ENCODE peak calls at places on chromosomes 1 and 21, in seven cellular contexts. One of them, this sample, is unnamed.

GRCh38 chr1:32933742-32934322 is 30.8 kb downstream of the RNF19B start:
- DNase-seq in PC-9: peak; percentile 42
- DNase-seq in GM23248: peak; percentile 13
- DNase-seq in neural progenitor cell: peak; percentile 4
- DNase-seq in mucosa of descending colon: no peak
- DNase-seq in ovary: no peak
- DNase-seq in psoas muscle: no peak
- DNase-seq in this sample: no peak

GRCh38 chr1:238552271-238552670 is 661.5 kb upstream of the ZP4 start:
- DNase-seq in GM23248: no peak
- DNase-seq in neural progenitor cell: no peak
- DNase-seq in mucosa of descending colon: no peak
- DNase-seq in PC-9: no peak
- DNase-seq in ovary: no peak
- DNase-seq in psoas muscle: no peak
- DNase-seq in this sample: no peak

GRCh38 chr1:114979278-114979891 is 50.2 kb upstream of the TSHB start:
- DNase-seq in psoas muscle: peak; percentile 17
- DNase-seq in PC-9: peak; percentile 59
- DNase-seq in GM23248: peak; percentile 47
- DNase-seq in mucosa of descending colon: peak; percentile 28
- DNase-seq in neural progenitor cell: peak; percentile 70
- DNase-seq in ovary: peak; percentile 26
- DNase-seq in this sample: peak; percentile 67

GRCh38 chr1:8836228-8836627 is 18.8 kb upstream of the RERE start:
- DNase-seq in GM23248: peak; percentile 57
- DNase-seq in mucosa of descending colon: no peak
- DNase-seq in PC-9: no peak
- DNase-seq in neural progenitor cell: no peak
- DNase-seq in psoas muscle: no peak
- DNase-seq in ovary: no peak
- DNase-seq in this sample: no peak

GRCh38 chr1:6460349-6461236 is 5.4 kb downstream of the TNFRSF25 start:
- DNase-seq in GM23248: no peak
- DNase-seq in ovary: no peak
- DNase-seq in PC-9: no peak
- DNase-seq in psoas muscle: no peak
- DNase-seq in mucosa of descending colon: peak; percentile 67
- DNase-seq in neural progenitor cell: no peak
- DNase-seq in this sample: peak; percentile 69

GRCh38 chr1:111738436-111739221 is 566 bp downstream of the INKA2 start:
- DNase-seq in neural progenitor cell: peak; percentile 81
- DNase-seq in GM23248: peak; percentile 80
- DNase-seq in ovary: peak; percentile 84
- DNase-seq in mucosa of descending colon: peak; percentile 81
- DNase-seq in PC-9: peak; percentile 66
- DNase-seq in psoas muscle: peak; percentile 73
- DNase-seq in this sample: peak; percentile 82

GRCh38 chr1:13583964-13584791 is 546 bp downstream of the PDPN start:
- DNase-seq in neural progenitor cell: peak; percentile 76
- DNase-seq in PC-9: no peak
- DNase-seq in mucosa of descending colon: peak; percentile 28
- DNase-seq in ovary: peak; percentile 77
- DNase-seq in GM23248: peak; percentile 72
- DNase-seq in psoas muscle: peak; percentile 66
- DNase-seq in this sample: peak; percentile 36

GRCh38 chr1:168497376-168497952 is 46.3 kb downstream of the XCL2 start:
- DNase-seq in ovary: no peak
- DNase-seq in mucosa of descending colon: no peak
- DNase-seq in psoas muscle: no peak
- DNase-seq in GM23248: no peak
- DNase-seq in PC-9: no peak
- DNase-seq in neural progenitor cell: no peak
- DNase-seq in this sample: no peak

GRCh38 chr1:246284021-246284420 is 223.1 kb downstream of the SMYD3 start:
- DNase-seq in ovary: no peak
- DNase-seq in psoas muscle: no peak
- DNase-seq in mucosa of descending colon: no peak
- DNase-seq in GM23248: no peak
- DNase-seq in neural progenitor cell: no peak
- DNase-seq in PC-9: no peak
- DNase-seq in this sample: no peak

GRCh38 chr21:32094792-32095191 is 184.1 kb downstream of the MIS18A start:
- DNase-seq in PC-9: no peak
- DNase-seq in psoas muscle: no peak
- DNase-seq in neural progenitor cell: no peak
- DNase-seq in GM23248: peak; percentile 62
- DNase-seq in mucosa of descending colon: no peak
- DNase-seq in ovary: no peak
- DNase-seq in this sample: no peak

GRCh38 chr1:21449906-21450305 is 10.0 kb downstream of the NBPF3 start:
- DNase-seq in ovary: no peak
- DNase-seq in PC-9: no peak
- DNase-seq in mucosa of descending colon: no peak
- DNase-seq in psoas muscle: no peak
- DNase-seq in GM23248: no peak
- DNase-seq in neural progenitor cell: no peak
- DNase-seq in this sample: no peak

GRCh38 chr1:203199481-203200058 is 13.1 kb upstream of the CHI3L1 start:
- DNase-seq in ovary: no peak
- DNase-seq in GM23248: peak; percentile 84
- DNase-seq in neural progenitor cell: no peak
- DNase-seq in PC-9: no peak
- DNase-seq in mucosa of descending colon: no peak
- DNase-seq in psoas muscle: no peak
- DNase-seq in this sample: no peak

GRCh38 chr1:51000651-51001050 is 30.6 kb downstream of the CDKN2C start:
- DNase-seq in mucosa of descending colon: no peak
- DNase-seq in psoas muscle: no peak
- DNase-seq in PC-9: no peak
- DNase-seq in GM23248: no peak
- DNase-seq in ovary: no peak
- DNase-seq in neural progenitor cell: no peak
- DNase-seq in this sample: no peak

GRCh38 chr21:29521872-29522271 is 223.2 kb downstream of the BACH1 start:
- DNase-seq in ovary: no peak
- DNase-seq in psoas muscle: no peak
- DNase-seq in PC-9: no peak
- DNase-seq in neural progenitor cell: peak; percentile 8
- DNase-seq in mucosa of descending colon: no peak
- DNase-seq in GM23248: no peak
- DNase-seq in this sample: no peak

GRCh38 chr1:245810181-245810727 is 655.5 kb downstream of the KIF26B start:
- DNase-seq in neural progenitor cell: no peak
- DNase-seq in PC-9: no peak
- DNase-seq in ovary: no peak
- DNase-seq in psoas muscle: no peak
- DNase-seq in mucosa of descending colon: no peak
- DNase-seq in GM23248: no peak
- DNase-seq in this sample: no peak

GRCh38 chr1:7302873-7303272 is 468.2 kb upstream of the VAMP3 start:
- DNase-seq in mucosa of descending colon: no peak
- DNase-seq in GM23248: no peak
- DNase-seq in ovary: no peak
- DNase-seq in psoas muscle: no peak
- DNase-seq in PC-9: no peak
- DNase-seq in neural progenitor cell: no peak
- DNase-seq in this sample: no peak

GRCh38 chr1:29341936-29342335 is 105.6 kb downstream of the PTPRU start:
- DNase-seq in GM23248: no peak
- DNase-seq in neural progenitor cell: no peak
- DNase-seq in PC-9: no peak
- DNase-seq in mucosa of descending colon: no peak
- DNase-seq in psoas muscle: no peak
- DNase-seq in ovary: no peak
- DNase-seq in this sample: no peak

GRCh38 chr1:167562697-167563096 is 9.1 kb upstream of the CREG1 start:
- DNase-seq in mucosa of descending colon: no peak
- DNase-seq in neural progenitor cell: no peak
- DNase-seq in GM23248: peak; percentile 78
- DNase-seq in ovary: no peak
- DNase-seq in PC-9: no peak
- DNase-seq in psoas muscle: no peak
- DNase-seq in this sample: no peak

GRCh38 chr1:8094481-8095241 is 68.6 kb upstream of the ERRFI1 start:
- DNase-seq in ovary: no peak
- DNase-seq in mucosa of descending colon: peak; percentile 41
- DNase-seq in GM23248: peak; percentile 87
- DNase-seq in PC-9: no peak
- DNase-seq in psoas muscle: no peak
- DNase-seq in neural progenitor cell: no peak
- DNase-seq in this sample: no peak

GRCh38 chr1:98940069-98940468 is 64.6 kb downstream of the PLPPR5 start:
- DNase-seq in GM23248: no peak
- DNase-seq in PC-9: no peak
- DNase-seq in psoas muscle: no peak
- DNase-seq in ovary: no peak
- DNase-seq in mucosa of descending colon: no peak
- DNase-seq in neural progenitor cell: no peak
- DNase-seq in this sample: no peak

GRCh38 chr1:41618066-41618825 is 133.8 kb upstream of the EDN2 start:
- DNase-seq in neural progenitor cell: no peak
- DNase-seq in mucosa of descending colon: peak; percentile 51
- DNase-seq in GM23248: peak; percentile 46
- DNase-seq in ovary: peak; percentile 69
- DNase-seq in PC-9: no peak
- DNase-seq in psoas muscle: peak; percentile 78
- DNase-seq in this sample: peak; percentile 94

GRCh38 chr1:43786201-43786958 is 79.0 kb downstream of the ST3GAL3 start:
- DNase-seq in PC-9: no peak
- DNase-seq in GM23248: peak; percentile 45
- DNase-seq in neural progenitor cell: no peak
- DNase-seq in psoas muscle: no peak
- DNase-seq in mucosa of descending colon: no peak
- DNase-seq in ovary: peak; percentile 29
- DNase-seq in this sample: no peak

GRCh38 chr1:236073307-236073897 is 8.5 kb upstream of the NID1 start:
- DNase-seq in mucosa of descending colon: no peak
- DNase-seq in neural progenitor cell: no peak
- DNase-seq in psoas muscle: no peak
- DNase-seq in GM23248: no peak
- DNase-seq in ovary: no peak
- DNase-seq in PC-9: no peak
- DNase-seq in this sample: no peak

GRCh38 chr21:33023574-33024277 is 2.0 kb upstream of the OLIG2 start:
- DNase-seq in neural progenitor cell: peak; percentile 75
- DNase-seq in PC-9: no peak
- DNase-seq in psoas muscle: no peak
- DNase-seq in ovary: no peak
- DNase-seq in mucosa of descending colon: no peak
- DNase-seq in GM23248: no peak
- DNase-seq in this sample: no peak

GRCh38 chr21:42366292-42367010 is at the start of gene TFF1:
- DNase-seq in PC-9: peak; percentile 87
- DNase-seq in neural progenitor cell: no peak
- DNase-seq in ovary: no peak
- DNase-seq in GM23248: peak; percentile 7
- DNase-seq in mucosa of descending colon: peak; percentile 64
- DNase-seq in psoas muscle: no peak
- DNase-seq in this sample: no peak

GRCh38 chr1:57550092-57550491 is 126.2 kb upstream of the DAB1 start:
- DNase-seq in ovary: no peak
- DNase-seq in GM23248: no peak
- DNase-seq in PC-9: no peak
- DNase-seq in psoas muscle: no peak
- DNase-seq in neural progenitor cell: no peak
- DNase-seq in mucosa of descending colon: no peak
- DNase-seq in this sample: no peak

GRCh38 chr21:15144026-15144425 is 79.2 kb upstream of the NRIP1 start:
- DNase-seq in psoas muscle: no peak
- DNase-seq in neural progenitor cell: no peak
- DNase-seq in ovary: no peak
- DNase-seq in GM23248: no peak
- DNase-seq in mucosa of descending colon: no peak
- DNase-seq in PC-9: no peak
- DNase-seq in this sample: no peak

GRCh38 chr1:69567847-69568434 is at the start of gene LRRC7:
- DNase-seq in neural progenitor cell: peak; percentile 70
- DNase-seq in psoas muscle: no peak
- DNase-seq in ovary: peak; percentile 11
- DNase-seq in PC-9: no peak
- DNase-seq in GM23248: peak; percentile 31
- DNase-seq in mucosa of descending colon: peak; percentile 27
- DNase-seq in this sample: peak; percentile 59
- H3K4me3 ChIP-seq in neural progenitor cell: peak within 1 kb of the TSS; percentile 53
- H3K4me3 ChIP-seq in psoas muscle: peak within 1 kb of the TSS; percentile 72
- H3K4me3 ChIP-seq in ovary: peak within 1 kb of the TSS; percentile 24
- H3K4me3 ChIP-seq in PC-9: peak within 1 kb of the TSS; percentile 50
- H3K4me3 ChIP-seq in GM23248: peak within 1 kb of the TSS; percentile 68
- H3K4me3 ChIP-seq in mucosa of descending colon: no peak within 1 kb of the TSS
- H3K4me3 ChIP-seq in this sample: peak within 1 kb of the TSS; percentile 31

DNA sequence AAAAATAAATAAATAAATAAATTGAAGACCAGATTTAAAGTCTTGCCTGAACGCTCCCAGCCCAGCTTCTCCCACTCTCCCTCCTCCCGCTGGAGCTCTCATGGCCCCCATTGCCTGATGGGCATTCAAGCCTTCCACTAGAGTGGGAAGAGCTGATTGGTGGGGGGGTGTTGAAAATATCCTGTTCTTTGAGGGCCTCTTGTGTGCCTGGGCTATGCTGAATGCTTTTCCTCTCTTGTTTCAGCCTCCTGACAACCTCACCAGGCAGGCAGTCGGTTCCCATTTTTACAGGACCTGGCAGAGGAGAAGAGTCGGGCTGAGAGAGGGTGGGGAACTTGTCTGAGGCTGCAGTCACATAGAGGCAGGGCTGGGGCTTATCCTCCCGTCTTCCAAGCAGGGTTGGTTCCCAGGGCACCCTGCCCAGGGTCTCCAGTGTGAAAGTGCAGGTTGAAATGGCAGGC is 59.2 kb upstream of the SSBP3 start:
- DNase-seq in psoas muscle: no peak
- DNase-seq in ovary: no peak
- DNase-seq in neural progenitor cell: no peak
- DNase-seq in GM23248: no peak
- DNase-seq in mucosa of descending colon: no peak
- DNase-seq in PC-9: no peak
- DNase-seq in this sample: no peak
- H3K9me3 ChIP-seq in psoas muscle: no peaks in the 10 kb centered on the region
- H3K9me3 ChIP-seq in ovary: no peaks in the 10 kb centered on the region
- H3K9me3 ChIP-seq in neural progenitor cell: no peaks in the 10 kb centered on the region
- H3K9me3 ChIP-seq in GM23248: no peaks in the 10 kb centered on the region
- H3K9me3 ChIP-seq in mucosa of descending colon: no peaks in the 10 kb centered on the region
- H3K9me3 ChIP-seq in PC-9: no peaks in the 10 kb centered on the region
- H3K9me3 ChIP-seq in this sample: no peaks in the 10 kb centered on the region

GRCh38 chr1:101683561-101683960 is 313.2 kb downstream of the OLFM3 start:
- DNase-seq in psoas muscle: no peak
- DNase-seq in PC-9: no peak
- DNase-seq in neural progenitor cell: no peak
- DNase-seq in GM23248: no peak
- DNase-seq in mucosa of descending colon: no peak
- DNase-seq in ovary: no peak
- DNase-seq in this sample: no peak
- H3K4me3 ChIP-seq in psoas muscle: no peak overlapping the region
- H3K4me3 ChIP-seq in PC-9: no peak overlapping the region
- H3K4me3 ChIP-seq in neural progenitor cell: no peak overlapping the region
- H3K4me3 ChIP-seq in GM23248: no peak overlapping the region
- H3K4me3 ChIP-seq in mucosa of descending colon: no peak overlapping the region
- H3K4me3 ChIP-seq in ovary: no peak overlapping the region
- H3K4me3 ChIP-seq in this sample: no peak overlapping the region

GRCh38 chr1:125080077-125080476 is 3895.3 kb downstream of the SRGAP2C start:
- DNase-seq in psoas muscle: no peak
- DNase-seq in GM23248: no peak
- DNase-seq in PC-9: no peak
- DNase-seq in ovary: no peak
- DNase-seq in neural progenitor cell: no peak
- DNase-seq in mucosa of descending colon: no peak
- DNase-seq in this sample: no peak
- H3K9me3 ChIP-seq in psoas muscle: peaks cover 54% of the 10 kb centered on the region
- H3K9me3 ChIP-seq in GM23248: no peaks in the 10 kb centered on the region
- H3K9me3 ChIP-seq in PC-9: peaks cover 24% of the 10 kb centered on the region
- H3K9me3 ChIP-seq in ovary: no peaks in the 10 kb centered on the region
- H3K9me3 ChIP-seq in neural progenitor cell: peaks cover 61% of the 10 kb centered on the region
- H3K9me3 ChIP-seq in mucosa of descending colon: peaks cover 75% of the 10 kb centered on the region
- H3K9me3 ChIP-seq in this sample: peaks cover 2% of the 10 kb centered on the region

This sample was measured in right cardiac atrium.